ENCODE peak calls at places on chromosomes 13 and 19, in eight cellular contexts. M is stomach, B is fibroblast of the aortic adventitia, E is psoas muscle, V is Peyer's patch, F is ovary, N is endothelial cell, Z is fibroblast of lung. G is an unnamed sample.

GRCh38 chr19:23776507-23777205 is 18.0 kb upstream of the ZNF681 start:
- DNase-seq in M (no peak), B (no peak), E (no peak), V (no peak), F (no peak), N (no peak), Z (no peak), G (no peak)

GRCh38 chr13:36778083-36778671 is 40.8 kb upstream of the RFXAP start:
- DNase-seq in M (no peak), B (peak), E (no peak), V (no peak), F (no peak), N (no peak), Z (peak), G (peak)

GRCh38 chr19:27774827-27775226 is 1438.1 kb downstream of the UQCRFS1 start:
- DNase-seq in M (no peak), B (no peak), E (no peak), V (no peak), F (no peak), N (no peak), Z (no peak), G (peak)

GRCh38 chr19:681029-681626 is 4.9 kb downstream of the FSTL3 start:
- DNase-seq in M (peak), B (no peak), E (peak), V (no peak), F (no peak), N (peak), Z (no peak), G (no peak)

GRCh38 chr13:110925023-110925608 is 10.2 kb upstream of the ANKRD10 start:
- DNase-seq in M (no peak), B (no peak), E (no peak), V (no peak), F (no peak), N (peak), Z (no peak), G (no peak)

GRCh38 chr19:1908364-1908678 is 3.1 kb downstream of the ADAT3 start:
- DNase-seq in M (no peak), B (no peak), E (no peak), V (no peak), F (no peak), N (no peak), Z (no peak), G (no peak)

GRCh38 chr19:57803265-57803593 is 11.5 kb downstream of the ZNF552 start:
- DNase-seq in M (no peak), B (no peak), E (no peak), V (no peak), F (no peak), N (no peak), Z (no peak), G (no peak)

GRCh38 chr19:823565-824121 is 1.9 kb upstream of the PLPPR3 start:
- DNase-seq in M (no peak), B (no peak), E (no peak), V (no peak), F (no peak), N (no peak), Z (no peak), G (no peak)

GRCh38 chr19:15672580-15673175 is at the start of gene CYP4F12:
- DNase-seq in M (peak), B (peak), E (peak), V (peak), F (peak), N (no peak), Z (peak), G (peak)

GRCh38 chr13:76886292-76887061 is at the start of gene KCTD12:
- DNase-seq in M (peak), B (peak), E (peak), V (peak), F (peak), N (peak), Z (peak), G (peak)

GRCh38 chr19:53808710-53809125 is 15.4 kb downstream of the NLRP12 start:
- DNase-seq in M (no peak), B (peak), E (no peak), V (no peak), F (no peak), N (peak), Z (peak), G (peak)

GRCh38 chr19:58157045-58157728 is 6.6 kb upstream of the ZNF329 start:
- DNase-seq in M (no peak), B (no peak), E (no peak), V (no peak), F (no peak), N (no peak), Z (no peak), G (no peak)

GRCh38 chr19:33804021-33804799 is 7.5 kb downstream of the KCTD15 start:
- DNase-seq in M (peak), B (peak), E (no peak), V (peak), F (peak), N (no peak), Z (peak), G (peak)

GRCh38 chr13:32284927-32285632 is 30.1 kb downstream of the ZAR1L start:
- DNase-seq in M (peak), B (peak), E (no peak), V (no peak), F (no peak), N (no peak), Z (peak), G (peak)

GRCh38 chr13:30742896-30743295 is 7.6 kb downstream of the ALOX5AP start:
- DNase-seq in M (no peak), B (no peak), E (no peak), V (no peak), F (no peak), N (no peak), Z (no peak), G (no peak)

GRCh38 chr19:12769689-12770088 is 5.7 kb downstream of the HOOK2 start:
- DNase-seq in M (peak), B (no peak), E (no peak), V (peak), F (no peak), N (no peak), Z (no peak), G (no peak)

GRCh38 chr19:58154287-58154678 is 3.7 kb upstream of the ZNF329 start:
- DNase-seq in M (peak), B (peak), E (peak), V (no peak), F (peak), N (peak), Z (peak), G (peak)

GRCh38 chr13:99028890-99029289 is 51.0 kb upstream of the DOCK9 start:
- DNase-seq in M (no peak), B (no peak), E (no peak), V (no peak), F (no peak), N (no peak), Z (no peak), G (no peak)

GRCh38 chr19:10420444-10421239 is at the start of gene PDE4A:
- DNase-seq in M (no peak), B (no peak), E (peak), V (no peak), F (no peak), N (peak), Z (no peak), G (peak)

GRCh38 chr13:20125129-20125782 is 35.6 kb downstream of the GJA3 start:
- DNase-seq in M (no peak), B (peak), E (no peak), V (no peak), F (no peak), N (no peak), Z (peak), G (peak)

GRCh38 chr19:30719189-30719990 is 347.2 kb downstream of the ZNF536 start:
- DNase-seq in M (peak), B (peak), E (peak), V (peak), F (peak), N (peak), Z (peak), G (no peak)

GRCh38 chr19:54164369-54165068 is 5.0 kb upstream of the LENG1 start:
- DNase-seq in M (peak), B (peak), E (peak), V (peak), F (no peak), N (peak), Z (peak), G (no peak)

GRCh38 chr13:44116562-44117315 is 237.0 kb downstream of the LACC1 start:
- DNase-seq in M (no peak), B (peak), E (no peak), V (no peak), F (no peak), N (no peak), Z (peak), G (no peak)

GRCh38 chr19:32131037-32131436 is 214.4 kb upstream of the ZNF507 start:
- DNase-seq in M (no peak), B (no peak), E (no peak), V (no peak), F (peak), N (no peak), Z (no peak), G (no peak)

GRCh38 chr19:19588546-19588945 is 29.9 kb downstream of the PBX4 start:
- DNase-seq in M (no peak), B (no peak), E (no peak), V (no peak), F (no peak), N (no peak), Z (no peak), G (no peak)

GRCh38 chr13:39433705-39434104 is 169.3 kb downstream of the LHFPL6 start:
- DNase-seq in M (no peak), B (no peak), E (no peak), V (no peak), F (no peak), N (no peak), Z (no peak), G (no peak)

GRCh38 chr19:41795031-41795461 is 1.3 kb upstream of the CEACAM3 start:
- DNase-seq in M (peak), B (peak), E (no peak), V (no peak), F (no peak), N (peak), Z (peak), G (peak)

GRCh38 chr13:101869553-101869952 is 417.1 kb downstream of the ITGBL1 start:
- DNase-seq in M (no peak), B (no peak), E (no peak), V (no peak), F (no peak), N (no peak), Z (no peak), G (no peak)
- TF ChIP-seq CTCF in M (no peak), B (no peak), E (no peak), V (no peak), F (no peak), N (no peak), Z (no peak), G (no peak)

DNA sequence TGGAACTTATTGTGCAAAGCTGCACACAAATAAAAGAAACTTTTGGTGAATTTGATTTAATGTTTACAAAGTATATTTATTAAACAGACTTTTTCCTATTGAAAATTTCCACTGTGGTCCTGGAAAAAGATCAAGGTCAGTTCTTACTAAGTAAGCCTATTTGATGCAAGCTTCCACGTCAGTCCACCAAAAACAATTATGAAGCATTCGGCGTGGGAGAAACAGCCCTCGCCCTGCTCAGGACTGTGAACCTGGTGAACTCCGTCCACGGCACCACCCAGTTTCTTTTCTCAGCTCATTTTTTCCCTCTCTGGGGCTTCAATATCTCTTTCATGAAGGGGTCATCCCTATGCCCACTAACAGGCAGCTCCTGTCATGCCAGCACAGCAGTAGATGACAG is 149.8 kb downstream of the EFNB2 start:
- DNase-seq in M (no peak), B (no peak), E (no peak), V (no peak), F (no peak), N (no peak), Z (peak), G (no peak)
- TF ChIP-seq CTCF in M (no peak), B (no peak), E (no peak), V (no peak), F (no peak), N (no peak), Z (no peak), G (no peak)

GRCh38 chr13:45773236-45773635 is 71.1 kb downstream of the CBY2 start:
- DNase-seq in M (no peak), B (peak), E (no peak), V (no peak), F (no peak), N (no peak), Z (peak), G (peak)

GRCh38 chr13:45768668-45769067 is 66.5 kb downstream of the CBY2 start:
- DNase-seq in M (no peak), B (no peak), E (no peak), V (no peak), F (no peak), N (no peak), Z (no peak), G (no peak)

GRCh38 chr13:45769072-45769471 is 67.0 kb downstream of the CBY2 start:
- DNase-seq in M (no peak), B (no peak), E (no peak), V (no peak), F (no peak), N (no peak), Z (no peak), G (no peak)

GRCh38 chr13:45773944-45774343 is 71.8 kb downstream of the CBY2 start:
- DNase-seq in M (no peak), B (no peak), E (no peak), V (no peak), F (no peak), N (no peak), Z (no peak), G (no peak)

DNA sequence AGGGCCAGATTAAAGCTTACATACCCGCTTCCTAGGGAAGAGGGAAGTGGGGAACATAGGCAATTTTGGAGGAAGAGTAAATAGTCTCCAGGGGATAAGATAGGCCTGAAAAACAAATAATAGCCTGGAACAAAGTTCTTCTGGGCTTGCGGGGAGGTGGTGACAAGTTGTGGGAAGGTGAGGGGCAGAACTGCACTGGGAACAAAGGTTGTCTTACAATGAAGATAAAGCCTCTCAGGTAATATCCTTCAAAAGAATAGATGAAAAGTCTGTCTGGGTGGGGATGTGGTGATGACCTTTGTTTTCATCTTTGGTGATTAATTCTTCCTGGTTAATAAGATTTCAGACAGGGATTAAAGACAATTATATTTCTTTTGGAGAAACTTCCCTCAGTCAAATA is 68.8 kb downstream of the CBY2 start:
- DNase-seq in M (no peak), B (no peak), E (no peak), V (no peak), F (no peak), N (no peak), Z (no peak), G (no peak)
- TF ChIP-seq CTCF in M (no peak), B (no peak), E (no peak), V (no peak), F (no peak), N (no peak), Z (no peak), G (no peak)

DNA sequence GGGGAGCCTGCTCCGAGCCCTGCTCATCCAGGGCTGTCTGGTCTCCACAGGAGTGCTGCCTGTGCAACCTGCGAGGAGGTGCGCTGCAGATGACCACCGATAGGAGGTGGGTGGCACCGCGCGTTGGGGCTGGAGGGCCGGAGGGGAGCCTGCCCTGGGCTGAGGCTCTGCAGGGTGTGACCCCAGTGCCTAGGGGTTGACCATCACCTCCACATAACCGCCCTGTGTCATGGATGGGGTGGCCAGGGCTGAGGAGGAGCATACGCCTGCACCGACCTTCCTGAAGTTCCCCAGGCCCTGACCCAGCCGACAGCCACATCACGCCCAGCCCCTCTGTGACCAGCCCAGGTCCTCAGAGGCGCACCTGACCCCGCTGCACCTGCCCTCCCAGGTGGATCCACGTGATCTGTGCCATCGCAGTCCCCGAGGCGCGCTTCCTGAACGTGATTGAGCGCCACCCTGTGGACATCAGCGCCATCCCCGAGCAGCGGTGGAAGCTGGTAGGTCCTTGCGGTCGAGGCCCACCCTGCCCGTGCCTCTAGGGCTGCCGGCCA is 168.7 kb downstream of the KDM4B start:
- DNase-seq in M (no peak), B (no peak), E (peak), V (no peak), F (no peak), N (no peak), Z (no peak), G (no peak)
- TF ChIP-seq CTCF in M (no peak), B (no peak), E (no peak), V (no peak), F (no peak), N (peak), Z (peak), G (peak)

GRCh38 chr13:89951341-89951740 is 1396.1 kb upstream of the MIR17HG start:
- DNase-seq in M (no peak), B (no peak), E (no peak), V (no peak), F (no peak), N (no peak), Z (no peak), G (no peak)
- TF ChIP-seq CTCF in M (no peak), B (no peak), E (no peak), V (no peak), F (no peak), N (no peak), Z (no peak), G (no peak)

DNA sequence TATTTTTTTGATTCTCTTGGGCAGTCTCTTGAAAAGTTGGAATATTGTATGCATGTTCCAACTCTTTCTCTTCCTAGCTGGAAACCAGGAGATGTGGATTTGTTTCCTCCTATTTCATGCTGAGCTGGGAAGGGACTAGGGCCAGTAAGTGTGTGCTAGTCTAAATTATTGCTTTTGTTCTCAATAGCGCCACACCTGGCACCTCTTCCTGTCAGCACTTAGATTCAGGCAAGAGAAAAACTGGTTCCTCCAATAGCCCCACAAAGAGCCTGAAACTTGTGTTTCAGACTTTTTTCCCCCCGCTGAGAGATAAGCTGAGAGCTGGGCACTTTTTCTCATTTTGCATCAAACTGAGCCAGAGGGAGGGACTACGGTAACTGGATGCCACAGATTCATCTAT is 353.4 kb downstream of the OLFM4 start:
- DNase-seq in M (no peak), B (no peak), E (no peak), V (no peak), F (no peak), N (no peak), Z (no peak), G (no peak)
- TF ChIP-seq CTCF in M (no peak), B (no peak), E (no peak), V (no peak), F (no peak), N (no peak), Z (no peak), G (no peak)

DNA sequence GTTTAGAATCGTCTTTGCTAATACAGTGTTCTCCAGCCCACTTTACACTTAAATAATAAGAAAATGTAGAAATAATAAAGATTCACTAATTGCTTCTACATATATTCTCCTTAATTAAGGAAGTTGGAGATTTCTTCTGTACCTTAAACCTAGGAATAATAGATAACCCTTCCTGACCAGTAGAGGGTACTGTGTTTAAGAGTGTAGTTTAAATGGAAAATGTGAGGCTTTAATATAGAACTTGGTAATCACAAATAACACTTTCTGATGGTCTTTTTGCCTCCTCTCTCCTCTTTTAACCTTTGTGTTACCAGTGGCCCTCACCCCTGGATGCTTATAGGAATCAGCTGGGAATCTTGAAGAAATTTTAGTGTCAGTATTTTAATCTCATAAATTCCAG is 20.7 kb downstream of the POMP start:
- DNase-seq in M (no peak), B (peak), E (no peak), V (no peak), F (no peak), N (no peak), Z (peak), G (no peak)
- TF ChIP-seq CTCF in M (no peak), B (peak), E (peak), V (peak), F (no peak), N (peak), Z (peak), G (peak)

GRCh38 chr19:50485284-50485955 is 8.8 kb upstream of the GARIN5A start:
- DNase-seq in M (no peak), B (no peak), E (peak), V (peak), F (no peak), N (no peak), Z (no peak), G (no peak)

GRCh38 chr19:50490411-50490811 is 13.8 kb upstream of the GARIN5A start:
- DNase-seq in M (no peak), B (no peak), E (peak), V (peak), F (no peak), N (no peak), Z (no peak), G (no peak)

GRCh38 chr19:50489461-50490011 is 12.9 kb upstream of the GARIN5A start:
- DNase-seq in M (no peak), B (no peak), E (peak), V (peak), F (no peak), N (no peak), Z (no peak), G (no peak)

GRCh38 chr19:50488795-50489194 is 12.1 kb upstream of the GARIN5A start:
- DNase-seq in M (no peak), B (no peak), E (peak), V (peak), F (no peak), N (no peak), Z (no peak), G (no peak)

DNA sequence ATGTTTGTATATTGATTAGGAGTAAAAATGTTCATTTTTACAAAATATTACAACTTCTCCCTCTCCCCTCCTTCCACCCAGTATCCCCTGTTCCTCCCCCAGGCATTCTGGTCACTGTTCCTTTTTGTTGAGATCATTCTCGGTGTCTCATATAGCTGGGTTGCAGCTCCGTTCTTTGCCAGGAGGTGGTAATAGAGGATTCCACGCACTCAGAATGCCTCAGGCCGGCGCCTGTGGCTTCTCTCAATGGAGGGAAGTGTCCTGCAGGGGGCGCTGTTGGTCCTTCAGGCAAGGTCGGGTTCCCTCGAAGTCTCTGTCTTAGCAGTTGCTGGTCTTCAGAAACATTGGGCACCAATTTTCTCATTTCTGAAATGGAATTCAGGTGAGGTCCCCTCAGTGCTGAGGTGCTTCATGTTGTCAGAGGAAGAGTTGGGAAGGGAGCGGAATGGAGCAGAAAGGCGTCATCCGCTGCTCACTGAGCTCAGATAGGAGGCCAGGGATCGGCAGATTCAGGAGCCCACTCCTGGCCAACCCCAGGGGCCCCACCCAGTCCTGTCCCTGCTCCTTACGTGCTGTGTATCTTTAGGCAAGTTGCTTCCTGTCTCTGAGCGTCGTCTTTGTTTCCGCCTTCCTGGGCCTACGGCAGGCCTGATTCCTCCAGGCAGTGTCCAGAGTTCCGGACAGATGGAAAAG is 10.3 kb upstream of the GARIN5A start:
- DNase-seq in M (no peak), B (peak), E (peak), V (peak), F (no peak), N (no peak), Z (peak), G (peak)
- TF ChIP-seq CTCF in M (no peak), B (peak), E (peak), V (no peak), F (peak), N (peak), Z (peak), G (peak)

G was measured in HFFc6.